ENCODE peak calls at places on chromosome 18, in nine cellular contexts. D is fibroblast of lung, P is lower lobe of right lung, I is H9, Y is heart right ventricle, G is IMR-90, Q is PC-3, J is left ventricle myocardium inferior, M is psoas muscle. A is an unnamed sample. For H3K9me3, the result is how much of the 10 kb centered on the place peaks cover.

GRCh38 chr18:75377975-75378673 is 49.4 kb downstream of the SMIM21 start:
- DNase-seq in P (no peak), I (no peak), G (no peak), J (no peak), D (no peak), Y (no peak), M (no peak), Q (no peak), A (no peak)

GRCh38 chr18:7926526-7926925 is 359.4 kb downstream of the PTPRM start:
- DNase-seq in J (no peak), D (no peak), I (peak), P (no peak), Y (no peak), G (no peak), Q (peak), M (no peak), A (no peak)

GRCh38 chr18:69380324-69380723 is 20.4 kb upstream of the DOK6 start:
- DNase-seq in J (no peak), M (no peak), G (no peak), Q (no peak), I (no peak), D (no peak), P (no peak), Y (no peak), A (no peak)

GRCh38 chr18:79900610-79901570 is 50.6 kb downstream of the SLC66A2 start:
- DNase-seq in M (peak), Y (no peak), I (no peak), Q (no peak), D (no peak), J (no peak), G (no peak), P (no peak), A (no peak)

GRCh38 chr18:52310651-52311050 is 29.3 kb upstream of the DCC start:
- DNase-seq in M (no peak), Y (no peak), G (no peak), Q (no peak), I (no peak), P (no peak), D (no peak), J (no peak), A (no peak)

GRCh38 chr18:24731981-24732380 is 271.5 kb downstream of the HRH4 start:
- DNase-seq in M (no peak), G (peak), J (no peak), P (no peak), Q (peak), Y (no peak), I (peak), D (peak), A (no peak)

GRCh38 chr18:24567199-24567598 is 106.8 kb downstream of the HRH4 start:
- DNase-seq in I (no peak), M (no peak), G (peak), D (peak), P (no peak), Q (peak), Y (no peak), J (no peak), A (no peak)

GRCh38 chr18:62899534-62899933 is 184.2 kb downstream of the PHLPP1 start:
- DNase-seq in M (no peak), Y (no peak), I (no peak), G (no peak), J (no peak), P (no peak), Q (no peak), D (no peak), A (no peak)

GRCh38 chr18:58140366-58141325 is 96.6 kb downstream of the NEDD4L start:
- DNase-seq in G (no peak), D (no peak), Y (no peak), I (no peak), M (no peak), J (no peak), P (no peak), Q (no peak), A (no peak)

GRCh38 chr18:23136326-23137092 is 1.2 kb downstream of the CABLES1 start:
- DNase-seq in J (peak), I (peak), D (peak), M (peak), G (no peak), P (peak), Q (peak), Y (peak), A (no peak)

GRCh38 chr18:36247036-36247435 is 50.5 kb upstream of the FHOD3 start:
- DNase-seq in M (no peak), J (no peak), D (no peak), I (peak), Q (no peak), Y (no peak), P (no peak), G (peak), A (no peak)

GRCh38 chr18:10851824-10852225 is 297.5 kb downstream of the PIEZO2 start:
- DNase-seq in M (no peak), G (peak), J (no peak), Y (no peak), P (no peak), I (no peak), Q (peak), D (peak), A (no peak)

GRCh38 chr18:36511791-36512352 is 214.4 kb downstream of the FHOD3 start:
- DNase-seq in P (no peak), D (no peak), M (no peak), Y (no peak), J (no peak), Q (peak), I (no peak), G (no peak), A (no peak)

GRCh38 chr18:77765468-77765867 is 515.8 kb downstream of the GALR1 start:
- DNase-seq in M (no peak), G (no peak), I (no peak), D (peak), Y (no peak), P (no peak), J (no peak), Q (peak), A (no peak)

GRCh38 chr18:79518683-79519128 is 123.0 kb downstream of the NFATC1 start:
- DNase-seq in I (peak), P (no peak), Q (no peak), Y (no peak), G (no peak), D (no peak), J (no peak), M (no peak), A (no peak)

GRCh38 chr18:12015697-12016062 is 34.4 kb downstream of the IMPA2 start:
- DNase-seq in P (peak), M (peak), Q (peak), I (no peak), D (peak), Y (peak), G (peak), J (peak), A (no peak)

GRCh38 chr18:58788971-58789797 is 75.5 kb upstream of the ZNF532 start:
- DNase-seq in D (peak), Y (peak), P (no peak), G (peak), Q (peak), J (peak), I (peak), M (peak), A (no peak)

GRCh38 chr18:58590231-58590630 is 38.7 kb downstream of the ALPK2 start:
- DNase-seq in I (no peak), Q (no peak), M (no peak), P (no peak), G (peak), Y (no peak), D (peak), J (no peak), A (no peak)

GRCh38 chr18:45019469-45019868 is 338.8 kb downstream of the SETBP1 start:
- DNase-seq in P (no peak), I (no peak), G (no peak), Y (no peak), M (no peak), J (no peak), Q (no peak), D (no peak), A (no peak)

GRCh38 chr18:23032030-23032582 is 99.0 kb downstream of the RBBP8 start:
- DNase-seq in J (no peak), M (no peak), D (peak), Q (peak), G (peak), Y (no peak), I (no peak), P (no peak), A (no peak)

GRCh38 chr18:45221363-45221762 is 393.9 kb upstream of the SLC14A2 start:
- DNase-seq in G (peak), P (no peak), M (no peak), I (no peak), Q (no peak), J (no peak), Y (no peak), D (peak), A (no peak)

GRCh38 chr18:44736664-44737063 is 56.0 kb downstream of the SETBP1 start:
- DNase-seq in J (no peak), I (no peak), P (no peak), D (no peak), M (no peak), Q (no peak), Y (no peak), G (no peak), A (no peak)

GRCh38 chr18:8261651-8262091 is 347.6 kb upstream of the RAB12 start:
- DNase-seq in Q (no peak), I (no peak), P (no peak), D (no peak), G (no peak), J (no peak), M (no peak), Y (no peak), A (no peak)

GRCh38 chr18:48166336-48166875 is 235.9 kb upstream of the SMAD2 start:
- DNase-seq in Q (no peak), I (no peak), D (no peak), P (no peak), M (no peak), G (no peak), Y (no peak), J (no peak), A (no peak)

GRCh38 chr18:76679259-76679658 is 143.1 kb upstream of the ZNF236 start:
- DNase-seq in P (no peak), J (no peak), M (no peak), G (no peak), I (peak), Y (no peak), Q (no peak), D (no peak), A (no peak)
- TF ChIP-seq CTCF in P (no peak), J (no peak), M (no peak), G (peak), I (peak), Y (no peak), Q (no peak), D (no peak), A (no peak)

DNA sequence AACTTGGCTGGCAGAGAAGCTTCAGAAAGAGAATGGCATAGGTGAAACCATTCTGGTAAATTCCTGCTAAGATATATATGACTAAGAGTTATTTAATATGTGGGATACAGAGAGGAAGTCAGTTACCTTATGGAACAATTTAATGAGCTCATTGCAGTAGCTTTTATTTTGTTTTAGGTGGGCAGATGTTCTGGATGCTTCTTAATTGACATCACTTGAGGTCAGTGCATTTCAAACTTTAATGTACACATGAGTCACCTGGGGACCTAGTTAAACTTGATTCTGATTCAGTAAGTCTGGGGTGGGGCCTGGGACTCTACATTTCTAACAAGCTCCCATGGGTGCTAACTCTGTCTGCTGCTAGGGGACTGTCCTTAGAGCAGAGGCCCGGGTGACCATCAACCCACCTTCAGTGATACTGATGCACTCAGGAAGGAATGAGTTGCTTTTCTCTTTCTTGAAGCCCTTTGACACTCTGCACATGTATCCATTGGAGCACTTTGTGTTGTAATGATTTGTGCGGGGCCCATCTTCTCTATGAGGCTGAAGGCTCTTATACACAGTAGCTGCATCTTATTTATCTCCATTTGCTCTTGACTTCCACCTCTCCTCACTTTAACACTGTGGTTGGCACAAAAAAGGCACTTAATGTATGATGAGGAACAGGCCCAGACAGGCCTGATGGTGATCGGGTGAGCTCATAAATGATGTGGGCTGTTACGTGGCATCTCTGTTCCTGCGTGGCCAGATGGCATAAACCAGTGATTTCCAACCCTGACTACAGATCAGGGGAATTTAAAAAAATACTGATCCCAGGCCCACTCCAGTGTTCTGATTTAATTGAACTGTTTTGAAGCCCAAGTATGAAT is 47.8 kb downstream of the LIPG start:
- DNase-seq in M (no peak), J (no peak), I (no peak), Q (peak), D (peak), P (no peak), G (peak), Y (no peak), A (no peak)
- H3K27ac ChIP-seq in M (no peak), J (no peak), I (no peak), Q (peak), D (no peak), P (no peak), G (no peak), Y (no peak), A (no peak)

GRCh38 chr18:14106906-14107305 is 25.3 kb downstream of the ZNF519 start:
- DNase-seq in D (no peak), J (no peak), I (no peak), G (no peak), Y (no peak), P (no peak), Q (no peak), M (no peak), A (no peak)
- H3K9me3 ChIP-seq in D (under half), J (half or more), I (under half), G (under half), Y (under half), P (under half), Q (under half), M (under half), A (under half)

GRCh38 chr18:56789004-56789888 is 138.1 kb downstream of the WDR7 start:
- DNase-seq in D (no peak), G (peak), Q (peak), M (peak), Y (peak), I (peak), J (no peak), P (no peak), A (no peak)
- TF ChIP-seq CTCF in D (peak), G (peak), Q (peak), M (peak), Y (no peak), I (peak), J (peak), P (peak), A (no peak)